ENCODE peak calls at places on chromosome 14, in seven cellular contexts. K, V, N, G, B, H and C are unnamed samples.

GRCh38 chr14:95679995-95680735 is 6.1 kb upstream of the TCL1B start:
- DNase-seq in V (peak), G (no peak), B (no peak), K (peak), H (peak), N (peak), C (peak)

GRCh38 chr14:61585598-61586538 is 109.4 kb upstream of the HIF1A start:
- DNase-seq in N (no peak), G (peak), V (no peak), H (no peak), K (peak), B (no peak), C (no peak)

GRCh38 chr14:90419200-90419599 is 22.4 kb downstream of the CALM1 start:
- DNase-seq in B (peak), G (peak), V (no peak), N (no peak), H (no peak), K (no peak), C (no peak)

GRCh38 chr14:54881235-54881760 is 21.3 kb downstream of the GCH1 start:
- DNase-seq in B (peak), N (no peak), H (no peak), V (peak), G (peak), K (no peak), C (peak)

GRCh38 chr14:61315288-61315687 is 6.1 kb upstream of the PRKCH start:
- DNase-seq in V (no peak), G (no peak), H (no peak), N (no peak), B (no peak), K (no peak), C (no peak)

GRCh38 chr14:51442513-51443175 is 202.6 kb downstream of the TMX1 start:
- DNase-seq in V (no peak), H (no peak), G (peak), B (peak), N (no peak), K (no peak), C (no peak)

GRCh38 chr14:79842270-79842669 is 369.0 kb downstream of the DIO2 start:
- DNase-seq in N (no peak), G (peak), V (no peak), H (no peak), B (no peak), K (no peak), C (no peak)

GRCh38 chr14:105303949-105304348 is 3.1 kb upstream of the BRF1 start:
- DNase-seq in V (no peak), H (no peak), N (no peak), K (no peak), G (no peak), B (no peak), C (no peak)

GRCh38 chr14:61620130-61620946 is 75.0 kb upstream of the HIF1A start:
- DNase-seq in V (no peak), K (no peak), G (peak), B (peak), H (no peak), N (no peak), C (no peak)

GRCh38 chr14:104304451-104305351 is 166.3 kb downstream of the KIF26A start:
- DNase-seq in B (no peak), H (no peak), V (no peak), K (no peak), N (no peak), G (no peak), C (no peak)

GRCh38 chr14:59278111-59278510 is 89.6 kb downstream of the DAAM1 start:
- DNase-seq in B (peak), H (no peak), N (no peak), V (no peak), G (peak), K (no peak), C (no peak)

GRCh38 chr14:21894003-21894897 is 220.6 kb upstream of the OR4E1 start:
- DNase-seq in K (peak), B (no peak), G (no peak), V (peak), N (peak), H (no peak), C (no peak)
- TF ChIP-seq CTCF in K (peak), B (no peak), G (peak), V (peak), N (peak), H (peak), C (no peak)

GRCh38 chr14:65958664-65959562 is 527.3 kb upstream of the CCDC196 start:
- DNase-seq in G (peak), H (peak), K (no peak), V (peak), N (no peak), B (peak), C (peak)
- TF ChIP-seq CTCF in G (peak), H (peak), K (peak), V (peak), N (peak), B (peak), C (no peak)

GRCh38 chr14:102796661-102797190 is 19.5 kb downstream of the TRAF3 start:
- DNase-seq in N (no peak), H (peak), B (no peak), K (no peak), G (no peak), V (no peak), C (peak)

GRCh38 chr14:102798926-102799325 is 21.7 kb downstream of the TRAF3 start:
- DNase-seq in K (no peak), V (no peak), N (no peak), B (no peak), H (peak), G (no peak), C (no peak)

GRCh38 chr14:102803139-102803538 is 25.9 kb downstream of the TRAF3 start:
- DNase-seq in H (no peak), G (no peak), N (no peak), B (no peak), K (no peak), V (no peak), C (no peak)

GRCh38 chr14:102795060-102795925 is 18.0 kb downstream of the TRAF3 start:
- DNase-seq in B (peak), K (no peak), N (no peak), H (no peak), V (no peak), G (peak), C (peak)

GRCh38 chr14:102799684-102800562 is 22.7 kb downstream of the TRAF3 start:
- DNase-seq in V (no peak), H (no peak), K (no peak), N (no peak), G (peak), B (no peak), C (no peak)
- TF ChIP-seq CTCF in V (no peak), H (no peak), K (no peak), N (no peak), G (no peak), B (no peak), C (no peak)

GRCh38 chr14:44712095-44712822 is 205.2 kb upstream of the FSCB start:
- DNase-seq in V (no peak), G (no peak), N (peak), B (no peak), K (peak), H (no peak), C (no peak)
- TF ChIP-seq CTCF in V (no peak), G (no peak), N (no peak), B (no peak), K (no peak), H (no peak), C (no peak)